ENCODE peak calls at places on chromosomes 7 and 10, in five cellular contexts. P, E, A, U and I are unnamed samples.

GRCh38 chr10:70309661-70310060 is 25.9 kb upstream of the NPFFR1 start:
- DNase-seq in P (no peak), E (no peak), A (no peak), U (no peak), I (no peak)

GRCh38 chr10:113091921-113092320 is 141.9 kb downstream of the TCF7L2 start:
- DNase-seq in P (no peak), E (no peak), A (no peak), U (no peak), I (no peak)

GRCh38 chr10:30436200-30436599 is 2.2 kb downstream of the MAP3K8 start:
- DNase-seq in P (peak), E (no peak), A (peak), U (peak), I (peak)

GRCh38 chr7:74042746-74043522 is 15.0 kb downstream of the ELN start:
- DNase-seq in P (no peak), E (no peak), A (no peak), U (no peak), I (no peak)

GRCh38 chr7:101126651-101127459 is at the start of gene SERPINE1:
- DNase-seq in P (peak), E (peak), A (no peak), U (peak), I (peak)

GRCh38 chr10:10394933-10395658 is 622.6 kb upstream of the CELF2 start:
- DNase-seq in P (no peak), E (no peak), A (no peak), U (peak), I (no peak)

GRCh38 chr7:99380032-99380822 is 5.7 kb downstream of the ARPC1B start:
- DNase-seq in P (no peak), E (no peak), A (no peak), U (peak), I (peak)

GRCh38 chr7:135801045-135801693 is 52.6 kb upstream of the FAM180A start:
- DNase-seq in P (no peak), E (peak), A (peak), U (peak), I (peak)

GRCh38 chr10:112491144-112491543 is 44.1 kb downstream of the VTI1A start:
- DNase-seq in P (no peak), E (no peak), A (no peak), U (peak), I (no peak)

GRCh38 chr7:110050831-110051230 is 1040.1 kb upstream of the LRRN3 start:
- DNase-seq in P (no peak), E (no peak), A (no peak), U (no peak), I (no peak)

GRCh38 chr7:132251327-132251659 is 325.0 kb downstream of the PLXNA4 start:
- DNase-seq in P (peak), E (no peak), A (peak), U (no peak), I (no peak)

GRCh38 chr7:30459591-30460245 is 18.9 kb downstream of the NOD1 start:
- DNase-seq in P (no peak), E (no peak), A (no peak), U (peak), I (peak)

DNA sequence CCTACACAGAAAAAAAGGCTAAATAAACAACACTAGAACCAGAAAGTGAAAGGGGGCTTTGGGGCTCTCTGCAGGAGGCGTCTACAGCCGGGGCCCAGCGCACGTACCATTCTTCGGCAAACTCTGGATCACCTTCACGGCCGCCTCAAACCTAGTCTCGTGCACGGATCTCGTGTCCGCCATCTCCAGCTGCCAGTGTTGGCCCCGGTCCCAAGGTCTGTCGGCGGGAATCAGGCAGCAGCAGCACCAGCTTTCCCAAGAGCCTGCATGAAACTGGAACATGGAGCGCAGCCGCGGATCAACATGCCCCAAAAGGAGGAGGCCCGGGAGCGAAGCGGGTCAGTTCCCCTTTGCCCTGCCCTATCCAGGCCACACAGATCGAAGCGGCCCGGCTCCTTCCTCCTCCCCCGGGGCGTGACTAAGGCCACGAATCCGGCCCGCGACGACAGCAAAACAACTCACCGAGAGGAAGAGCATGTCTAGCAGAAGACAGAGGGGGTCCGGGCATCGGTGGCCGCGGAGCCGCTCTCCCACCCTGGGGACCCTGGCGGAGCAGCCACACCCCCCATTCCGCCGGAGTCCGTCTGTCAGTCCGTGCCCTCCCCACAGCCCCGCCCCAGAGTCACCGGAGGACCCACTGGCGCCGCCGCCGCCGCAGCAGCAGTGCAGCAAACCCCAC is at the start of gene ACBD5:
- DNase-seq in P (peak), E (peak), A (peak), U (peak), I (peak)
- H2AK5ac ChIP-seq in P (no peak), E (no peak), A (no peak), U (peak), I (peak)

GRCh38 chr10:110860576-110861241 is 11.0 kb upstream of the PDCD4 start:
- DNase-seq in P (no peak), E (peak), A (no peak), U (no peak), I (peak)
- H2AFZ ChIP-seq in P (no peak), E (peak), A (peak), U (no peak), I (peak)

GRCh38 chr10:92763634-92764155 is 73.9 kb downstream of the HHEX start:
- DNase-seq in P (no peak), E (no peak), A (no peak), U (no peak), I (no peak)
- H2BK12ac ChIP-seq in P (no peak), E (no peak), A (no peak), U (no peak), I (no peak)

GRCh38 chr10:95363303-95363912 is 72.6 kb upstream of the PDLIM1 start:
- DNase-seq in P (no peak), E (no peak), A (peak), U (peak), I (peak)
- H2AK5ac ChIP-seq in P (no peak), E (no peak), A (no peak), U (peak), I (no peak)